ENCODE peak calls at places on chromosomes 1 and 21, in five cellular contexts. H, R, T, U and Y are unnamed samples.

GRCh38 chr1:53763461-53763860 is 24.5 kb upstream of the GLIS1 start:
- DNase-seq in H (no peak), R (no peak), T (no peak), U (no peak), Y (no peak)

GRCh38 chr1:235014756-235015155 is 113.9 kb downstream of the TOMM20 start:
- DNase-seq in H (no peak), R (no peak), T (no peak), U (no peak), Y (no peak)

GRCh38 chr1:167499106-167499505 is 19.2 kb downstream of the CD247 start:
- DNase-seq in H (no peak), R (no peak), T (no peak), U (no peak), Y (no peak)

GRCh38 chr21:44793269-44794030 is 8.2 kb downstream of the UBE2G2 start:
- DNase-seq in H (peak), R (no peak), T (peak), U (no peak), Y (peak)

GRCh38 chr1:8962812-8963669 is 17.4 kb downstream of the CA6 start:
- DNase-seq in H (peak), R (no peak), T (peak), U (no peak), Y (no peak)

GRCh38 chr1:23577056-23577985 is 18.0 kb upstream of the ID3 start:
- DNase-seq in H (peak), R (no peak), T (peak), U (no peak), Y (no peak)

GRCh38 chr1:170619167-170620030 is 44.5 kb upstream of the PRRX1 start:
- DNase-seq in H (no peak), R (peak), T (no peak), U (peak), Y (no peak)

GRCh38 chr1:183155939-183156338 is 30.1 kb upstream of the LAMC2 start:
- DNase-seq in H (no peak), R (no peak), T (no peak), U (no peak), Y (no peak)

GRCh38 chr1:206899717-206900116 is 2.5 kb downstream of the IL24 start:
- DNase-seq in H (no peak), R (no peak), T (no peak), U (no peak), Y (no peak)

GRCh38 chr1:187844313-187844712 is 1015.6 kb downstream of the PLA2G4A start:
- DNase-seq in H (no peak), R (no peak), T (no peak), U (no peak), Y (no peak)

GRCh38 chr1:213921352-213922111 is 66.2 kb upstream of the PROX1 start:
- DNase-seq in H (no peak), R (no peak), T (no peak), U (no peak), Y (no peak)

GRCh38 chr1:196535727-196536126 is 72.5 kb downstream of the KCNT2 start:
- DNase-seq in H (no peak), R (no peak), T (no peak), U (no peak), Y (no peak)

GRCh38 chr1:11831945-11832725 is 15.4 kb downstream of the NPPA start:
- DNase-seq in H (no peak), R (no peak), T (no peak), U (no peak), Y (no peak)

GRCh38 chr1:164726235-164726634 is 167.3 kb downstream of the PBX1 start:
- DNase-seq in H (no peak), R (no peak), T (peak), U (no peak), Y (no peak)

GRCh38 chr21:29178936-29179335 is 48.5 kb downstream of the MAP3K7CL start:
- DNase-seq in H (no peak), R (no peak), T (no peak), U (no peak), Y (no peak)

GRCh38 chr1:5477716-5478115 is 514.5 kb downstream of the NPHP4 start:
- DNase-seq in H (no peak), R (no peak), T (no peak), U (no peak), Y (no peak)

GRCh38 chr1:26787706-26788514 is at the start of gene PIGV:
- DNase-seq in H (peak), R (peak), T (peak), U (peak), Y (no peak)

GRCh38 chr1:96060621-96061020 is 661.0 kb upstream of the PTBP2 start:
- DNase-seq in H (no peak), R (no peak), T (no peak), U (no peak), Y (no peak)

GRCh38 chr1:89986020-89986419 is 8.9 kb upstream of the ZNF326 start:
- DNase-seq in H (no peak), R (no peak), T (peak), U (no peak), Y (no peak)

GRCh38 chr1:212121772-212122171 is 86.2 kb downstream of the DTL start:
- DNase-seq in H (no peak), R (no peak), T (peak), U (no peak), Y (no peak)

GRCh38 chr1:202578001-202578500 is 132.2 kb downstream of the SYT2 start:
- DNase-seq in H (no peak), R (no peak), T (no peak), U (no peak), Y (no peak)

GRCh38 chr1:177945943-177946650 is 23.8 kb downstream of the SEC16B start:
- DNase-seq in H (peak), R (peak), T (peak), U (no peak), Y (no peak)

GRCh38 chr1:50978852-50979781 is 9.1 kb downstream of the CDKN2C start:
- DNase-seq in H (peak), R (no peak), T (no peak), U (no peak), Y (no peak)

GRCh38 chr1:171613282-171613681 is 8.8 kb upstream of the MYOCOS start:
- DNase-seq in H (no peak), R (no peak), T (no peak), U (no peak), Y (no peak)

GRCh38 chr1:98903261-98903660 is 101.4 kb downstream of the PLPPR5 start:
- DNase-seq in H (no peak), R (no peak), T (peak), U (no peak), Y (no peak)

GRCh38 chr1:93016171-93016570 is 54.9 kb upstream of the DIPK1A start:
- DNase-seq in H (no peak), R (no peak), T (no peak), U (peak), Y (no peak)

GRCh38 chr1:57279909-57280666 is 143.8 kb downstream of the DAB1 start:
- DNase-seq in H (no peak), R (no peak), T (peak), U (no peak), Y (no peak)

GRCh38 chr1:8427493-8427892 is 109.6 kb downstream of the SLC45A1 start:
- DNase-seq in H (peak), R (no peak), T (no peak), U (no peak), Y (no peak)